ENCODE peak calls at places on chromosomes 13 and 19, in seven cellular contexts. I, D, W, C, J, N and Z are unnamed samples.

GRCh38 chr13:77596777-77597176 is 61.3 kb downstream of the SCEL start:
- DNase-seq in D (no peak), N (no peak), W (no peak), I (no peak), J (no peak), C (no peak), Z (no peak)

GRCh38 chr13:102033719-102034446 is 368.0 kb downstream of the FGF14 start:
- DNase-seq in C (no peak), N (no peak), J (no peak), W (no peak), D (no peak), I (no peak), Z (no peak)

GRCh38 chr13:32297206-32297605 is 18.0 kb downstream of the ZAR1L start:
- DNase-seq in C (no peak), W (no peak), J (no peak), D (no peak), N (no peak), I (no peak), Z (no peak)

GRCh38 chr19:14002571-14003278 is 3.4 kb downstream of the RFX1 start:
- DNase-seq in W (no peak), I (peak; percentile 40), N (no peak), D (no peak), J (no peak), C (no peak), Z (no peak)

GRCh38 chr13:60627071-60627686 is 230.2 kb downstream of the TDRD3 start:
- DNase-seq in J (no peak), C (peak; percentile 37), N (no peak), W (peak; percentile 58), D (no peak), I (no peak), Z (no peak)

GRCh38 chr19:48946789-48947542 is 7.7 kb upstream of the BAX start:
- DNase-seq in W (no peak), I (no peak), N (no peak), C (no peak), J (no peak), D (no peak), Z (no peak)

GRCh38 chr19:23070353-23070781 is 46.5 kb upstream of the ZNF730 start:
- DNase-seq in C (peak; percentile 35), N (peak; percentile 60), I (no peak), W (peak; percentile 53), J (peak; percentile 52), D (peak; percentile 11), Z (peak; percentile 15)

GRCh38 chr13:85469320-85469719 is 329.9 kb downstream of the SLITRK6 start:
- DNase-seq in N (no peak), D (no peak), C (no peak), J (no peak), W (no peak), I (no peak), Z (no peak)

GRCh38 chr19:2602391-2603181 is 99.9 kb downstream of the GNG7 start:
- DNase-seq in D (peak; percentile 74), N (peak; percentile 84), C (no peak), J (peak; percentile 90), I (no peak), W (peak; percentile 86), Z (peak; percentile 85)

GRCh38 chr13:40152145-40152544 is 496.7 kb downstream of the COG6 start:
- DNase-seq in D (no peak), I (no peak), N (no peak), J (no peak), W (no peak), C (no peak), Z (no peak)

GRCh38 chr13:28059214-28059613 is 41.2 kb downstream of the FLT3 start:
- DNase-seq in I (no peak), C (peak; percentile 54), J (no peak), D (peak; percentile 51), N (no peak), W (peak; percentile 53), Z (no peak)

GRCh38 chr13:113405481-113406300 is 41.8 kb upstream of the GRTP1 start:
- DNase-seq in N (no peak), D (no peak), J (peak; percentile 9), C (no peak), W (no peak), I (no peak), Z (no peak)

GRCh38 chr19:3785938-3786824 is at the start of gene MATK:
- DNase-seq in I (no peak), W (no peak), N (no peak), J (no peak), D (no peak), C (peak; percentile 63), Z (no peak)

GRCh38 chr13:75533866-75534265 is 3.8 kb downstream of the COMMD6 start:
- DNase-seq in D (no peak), C (no peak), J (no peak), W (no peak), N (no peak), I (no peak), Z (no peak)

GRCh38 chr19:46347985-46348384 is 1.1 kb downstream of the PPP5C start:
- DNase-seq in C (no peak), D (no peak), W (no peak), J (no peak), N (no peak), I (no peak), Z (no peak)

GRCh38 chr19:4393947-4394590 is 6.3 kb downstream of the SH3GL1 start:
- DNase-seq in N (no peak), D (no peak), J (no peak), C (no peak), W (no peak), I (no peak), Z (no peak)

GRCh38 chr19:10105241-10106099 is 692 bp upstream of the PPAN start:
- DNase-seq in J (no peak), C (no peak), I (peak; percentile 82), N (no peak), D (peak; percentile 22), W (no peak), Z (no peak)

GRCh38 chr19:50569023-50569697 is 925 bp upstream of the LRRC4B start:
- DNase-seq in J (no peak), W (no peak), C (no peak), I (no peak), N (no peak), D (no peak), Z (no peak)

GRCh38 chr13:50509771-50510441 is 333.6 kb downstream of the DLEU7 start:
- DNase-seq in C (no peak), J (no peak), D (no peak), I (no peak), W (no peak), N (no peak), Z (no peak)

GRCh38 chr13:68929055-68929454 is 1178.6 kb upstream of the ATXN8OS start:
- DNase-seq in C (no peak), D (no peak), J (no peak), W (no peak), N (no peak), I (no peak), Z (no peak)

GRCh38 chr19:17686592-17687042 is 1.5 kb downstream of the UNC13A start:
- DNase-seq in W (peak; percentile 80), I (no peak), J (no peak), D (no peak), N (no peak), C (peak; percentile 74), Z (no peak)

GRCh38 chr13:35718084-35718483 is 241.6 kb upstream of the MAB21L1 start:
- DNase-seq in J (no peak), N (no peak), D (no peak), I (no peak), C (no peak), W (no peak), Z (no peak)

DNA sequence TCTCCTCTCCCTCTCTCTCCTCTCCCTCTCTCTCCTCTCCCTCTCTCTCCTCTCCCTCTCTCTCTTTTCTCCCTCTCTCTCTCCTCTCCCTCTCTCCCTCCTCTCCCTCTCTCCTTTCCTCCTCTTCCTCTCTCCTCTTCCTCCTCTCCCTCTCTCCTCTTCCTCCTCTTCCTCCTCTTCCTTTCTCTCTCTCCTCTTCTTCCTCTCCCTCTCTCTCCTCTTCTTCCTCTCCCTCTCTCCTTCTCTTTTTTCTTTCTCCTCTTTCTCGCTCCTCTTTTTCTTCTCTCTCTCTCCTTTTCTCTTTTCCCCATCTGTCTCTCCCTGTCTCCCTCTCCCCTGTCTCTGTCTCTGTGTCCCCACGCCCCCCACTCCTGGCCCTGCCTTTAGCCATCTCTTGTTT is 136.7 kb downstream of the GGACT start:
- DNase-seq in J (no peak), C (no peak), W (no peak), I (no peak), N (no peak), D (no peak), Z (no peak)
- TF ChIP-seq CTCF in J (no peak), C (no peak), W (no peak), I (no peak), N (no peak), D (no peak), Z (no peak)

GRCh38 chr19:36009220-36009619 is 607 bp upstream of the SYNE4 start:
- DNase-seq in D (peak; percentile 76), C (no peak), N (peak; percentile 80), W (peak; percentile 85), I (no peak), J (peak; percentile 69), Z (no peak)
- TF ChIP-seq POLR2A in D (no peak), C (no peak), N (no peak), W (peak; percentile 40), I (no peak), J (no peak), Z (no peak)

DNA sequence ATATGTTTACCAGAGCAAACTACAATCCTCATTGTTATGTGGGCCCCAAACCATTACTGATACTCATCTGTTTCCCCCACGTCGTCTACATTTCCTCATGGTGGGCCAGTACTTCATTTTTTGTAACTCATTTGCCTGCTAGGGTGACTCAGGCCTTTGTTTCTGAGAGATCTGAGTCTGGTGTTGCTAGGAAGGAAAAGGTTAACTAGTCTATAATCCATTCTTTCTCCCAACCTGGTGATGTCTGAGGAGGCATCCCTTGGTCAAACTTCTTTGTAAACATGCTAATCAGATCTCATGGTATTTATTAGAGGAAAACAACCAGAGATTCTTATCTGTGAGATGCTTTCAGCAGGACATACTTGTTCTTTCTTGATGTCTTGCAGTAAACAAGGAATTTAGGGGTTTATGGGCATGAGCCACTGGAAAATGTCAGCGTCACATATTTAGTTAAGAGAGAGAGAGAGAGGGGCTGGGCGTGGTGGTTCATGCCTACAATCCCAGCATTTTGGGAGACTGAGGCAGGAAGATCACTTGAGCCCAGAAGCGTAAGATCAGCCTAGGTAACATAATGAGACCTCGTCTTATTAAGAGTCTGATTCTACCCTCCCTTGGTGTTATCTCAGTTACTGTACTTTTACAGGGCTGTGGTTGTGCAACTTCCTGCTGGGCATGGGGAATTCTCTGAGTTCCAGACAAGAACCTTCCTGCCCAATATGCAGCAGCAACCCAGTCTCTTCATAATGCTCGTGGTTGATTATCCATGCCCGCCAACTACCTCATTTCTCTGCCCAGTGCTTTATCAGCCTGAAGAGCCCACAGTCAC is 9.7 kb upstream of the DPRX start:
- DNase-seq in I (no peak), N (no peak), J (no peak), C (no peak), W (no peak), D (no peak), Z (no peak)
- TF ChIP-seq CTCF in I (no peak), N (no peak), J (no peak), C (no peak), W (no peak), D (no peak), Z (no peak)

DNA sequence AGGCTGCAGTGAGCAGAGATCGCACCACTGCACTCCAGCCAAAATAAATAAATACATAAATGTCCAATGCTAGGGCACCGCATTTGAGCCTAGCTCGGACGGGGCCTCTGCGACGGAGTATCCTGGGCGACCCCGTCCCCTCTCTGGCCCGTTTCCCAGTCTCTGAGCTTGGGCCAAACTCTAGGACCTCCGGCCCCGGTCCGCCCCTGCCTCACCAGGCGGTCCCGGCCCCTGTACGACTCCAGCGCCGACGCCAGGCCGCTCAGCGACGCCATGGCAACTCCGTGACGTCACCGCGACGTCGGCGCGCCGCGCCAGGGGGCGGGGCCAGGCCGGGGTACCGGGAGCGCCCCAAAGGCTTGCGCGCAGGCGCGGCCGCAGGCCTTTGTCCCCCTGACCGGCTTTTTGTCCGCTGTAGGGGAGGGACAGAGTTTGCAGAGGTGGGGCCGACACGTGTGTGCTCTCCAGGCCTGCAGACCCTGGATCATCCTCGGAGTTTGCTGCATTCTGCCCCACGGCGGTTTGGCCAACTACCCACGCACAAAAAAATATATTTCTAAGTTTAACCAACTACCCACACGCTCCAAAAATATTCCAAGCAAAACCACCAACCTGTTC is at the start of gene PEX11G:
- DNase-seq in W (peak; percentile 96), J (peak; percentile 94), D (peak; percentile 96), C (peak; percentile 96), N (peak; percentile 97), I (peak; percentile 36), Z (peak; percentile 98)
- TF ChIP-seq POLR2A in W (peak; percentile 70), J (peak; percentile 45), D (peak; percentile 68), C (peak; percentile 78), N (peak; percentile 93), I (peak; percentile 76), Z (peak; percentile 66)